ENCODE peak calls at places on chromosomes 4 and X, in four cellular contexts. P is IMR-90, W is H9, I is H1. Q is an unnamed sample.
A peak's percentile ranks its signal among the peaks of the same experiment; 100 is the strongest.

GRCh38 chrX:8484360-8484759 is 19.7 kb downstream of the VCX3B start:
- DNase-seq in P (no peak), W (no peak), I (no peak), Q (no peak)

GRCh38 chr4:88448905-88449689 is 7.8 kb upstream of the HERC5 start:
- DNase-seq in P (no peak), W (no peak), I (no peak), Q (no peak)

GRCh38 chr4:116122131-116122530 is 963.2 kb downstream of the TRAM1L1 start:
- DNase-seq in P (no peak), W (no peak), I (no peak), Q (no peak)

GRCh38 chrX:153583433-153583832 is 15.5 kb downstream of the CCNQ start:
- DNase-seq in P (no peak), W (no peak), I (no peak), Q (no peak)

GRCh38 chr4:157052429-157053040 is 23.4 kb upstream of the GLRB start:
- DNase-seq in P (no peak), W (peak; percentile 52), I (peak; percentile 44), Q (no peak)

GRCh38 chr4:85642356-85643100 is 167.6 kb downstream of the ARHGAP24 start:
- DNase-seq in P (no peak), W (no peak), I (no peak), Q (no peak)

GRCh38 chr4:102525099-102525498 is 23.9 kb downstream of the NFKB1 start:
- DNase-seq in P (peak; percentile 39), W (no peak), I (no peak), Q (no peak)

GRCh38 chr4:74230902-74231499 is 73.1 kb downstream of the MTHFD2L start:
- DNase-seq in P (peak; percentile 56), W (no peak), I (no peak), Q (no peak)

GRCh38 chrX:106897259-106897658 is 5.9 kb downstream of the RIPPLY1 start:
- DNase-seq in P (peak; percentile 63), W (no peak), I (no peak), Q (no peak)

GRCh38 chr4:98055800-98056501 is 87.3 kb downstream of the STPG2 start:
- DNase-seq in P (no peak), W (peak; percentile 44), I (no peak), Q (peak; percentile 3)

GRCh38 chr4:1960170-1960825 is 48.5 kb downstream of the NELFA start:
- DNase-seq in P (peak; percentile 33), W (no peak), I (no peak), Q (no peak)

GRCh38 chrX:47047989-47048388 is 30.3 kb upstream of the RGN start:
- DNase-seq in P (peak; percentile 35), W (no peak), I (no peak), Q (peak; percentile 87)

GRCh38 chrX:56564921-56565861 is 1.8 kb downstream of the UBQLN2 start:
- DNase-seq in P (peak; percentile 5), W (no peak), I (no peak), Q (peak; percentile 7)

GRCh38 chr4:32986236-32986635 is 2266.1 kb downstream of the PCDH7 start:
- DNase-seq in P (no peak), W (no peak), I (no peak), Q (no peak)

GRCh38 chr4:184437988-184438774 is 36.2 kb downstream of the IRF2 start:
- DNase-seq in P (peak; percentile 17), W (no peak), I (no peak), Q (no peak)

GRCh38 chr4:182569561-182569960 is 326.4 kb downstream of the TENM3 start:
- DNase-seq in P (no peak), W (no peak), I (no peak), Q (no peak)

GRCh38 chr4:13546855-13547562 is 2.7 kb upstream of the NKX3-2 start:
- DNase-seq in P (no peak), W (peak; percentile 80), I (peak; percentile 84), Q (no peak)

GRCh38 chr4:113355550-113356371 is 306.3 kb downstream of the ANK2 start:
- DNase-seq in P (peak; percentile 90), W (no peak), I (no peak), Q (peak; percentile 56)

GRCh38 chrX:69503835-69504625 is at the start of gene NALF2:
- DNase-seq in P (peak; percentile 11), W (peak; percentile 84), I (peak; percentile 72), Q (peak; percentile 92)

GRCh38 chr4:87819281-87819919 is 13.4 kb upstream of the MEPE start:
- DNase-seq in P (peak; percentile 85), W (peak; percentile 55), I (no peak), Q (peak; percentile 87)

GRCh38 chrX:36159254-36159653 is 239.7 kb downstream of the CFAP47 start:
- DNase-seq in P (no peak), W (no peak), I (no peak), Q (no peak)

GRCh38 chrX:74234829-74235228 is 69.2 kb upstream of the ZCCHC13 start:
- DNase-seq in P (no peak), W (no peak), I (no peak), Q (no peak)

GRCh38 chr4:103996059-103996458 is 276.3 kb upstream of the TACR3 start:
- DNase-seq in P (no peak), W (no peak), I (no peak), Q (peak; percentile 77)

GRCh38 chrX:126376465-126376864 is 176.1 kb downstream of the DCAF12L1 start:
- DNase-seq in P (no peak), W (no peak), I (no peak), Q (peak; percentile 29)

GRCh38 chrX:153310901-153311300 is 10.7 kb downstream of the PNMA6F start:
- DNase-seq in P (no peak), W (peak; percentile 48), I (no peak), Q (peak; percentile 30)

GRCh38 chr4:182648766-182649165 is 268.4 kb downstream of the DCTD start:
- DNase-seq in P (no peak), W (no peak), I (no peak), Q (no peak)

GRCh38 chrX:40109288-40110008 is 11.7 kb upstream of the BCOR start:
- DNase-seq in P (peak; percentile 55), W (peak; percentile 73), I (no peak), Q (peak; percentile 84)

GRCh38 chr4:81606796-81607550 is 135.3 kb upstream of the RASGEF1B start:
- DNase-seq in P (no peak), W (no peak), I (no peak), Q (peak; percentile 44)

DNA sequence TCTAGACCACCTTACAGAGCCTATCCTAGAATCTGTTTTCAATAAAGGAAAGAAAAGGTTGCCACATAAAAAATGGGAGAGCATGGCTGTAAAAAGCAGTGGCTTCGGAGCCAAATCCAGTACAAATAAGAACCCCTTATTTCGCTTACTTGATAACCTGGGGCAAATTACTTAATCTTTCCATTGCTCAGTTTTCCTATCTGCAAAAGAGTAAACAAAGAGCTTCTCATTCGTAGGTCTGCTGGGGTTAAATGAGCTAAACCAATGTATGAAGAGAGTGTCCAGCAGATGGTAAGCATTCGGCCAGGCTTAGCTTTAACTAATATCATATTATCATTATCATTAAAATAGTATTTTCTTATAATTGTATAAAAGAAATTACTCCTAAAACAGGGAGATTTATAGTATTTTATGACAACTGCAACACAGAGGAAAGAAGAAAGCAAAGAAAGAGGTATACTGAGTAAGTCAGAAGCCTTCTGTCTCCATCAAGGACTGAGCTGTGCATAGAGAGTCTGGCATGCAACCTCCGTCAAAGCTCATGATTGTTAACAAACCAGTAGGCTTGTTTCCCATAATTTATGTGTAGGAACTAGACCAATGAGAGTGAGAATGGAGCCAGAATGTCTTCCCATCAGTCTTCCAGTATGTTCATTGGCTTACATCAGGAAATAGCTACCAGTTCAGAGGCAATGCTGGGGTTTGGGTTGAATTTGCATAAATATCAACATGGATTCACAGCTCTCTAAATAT is 364.9 kb downstream of the UNC5C start:
- DNase-seq in P (no peak), W (no peak), I (no peak), Q (no peak)
- H3K56ac ChIP-seq in P (no peak overlapping the region), W (no peak overlapping the region), I (no peak overlapping the region), Q (no peak overlapping the region)

GRCh38 chrX:103637604-103638338 is 9.0 kb downstream of the TCEAL1 start:
- DNase-seq in P (peak; percentile 45), W (no peak), I (no peak), Q (no peak)
- H2BK5ac ChIP-seq in P (no peak overlapping the region), W (no peak overlapping the region), I (no peak overlapping the region), Q (no peak overlapping the region)

GRCh38 chr4:23291139-23291538 is 598.4 kb downstream of the GBA3 start:
- DNase-seq in P (no peak), W (no peak), I (no peak), Q (no peak)

DNA sequence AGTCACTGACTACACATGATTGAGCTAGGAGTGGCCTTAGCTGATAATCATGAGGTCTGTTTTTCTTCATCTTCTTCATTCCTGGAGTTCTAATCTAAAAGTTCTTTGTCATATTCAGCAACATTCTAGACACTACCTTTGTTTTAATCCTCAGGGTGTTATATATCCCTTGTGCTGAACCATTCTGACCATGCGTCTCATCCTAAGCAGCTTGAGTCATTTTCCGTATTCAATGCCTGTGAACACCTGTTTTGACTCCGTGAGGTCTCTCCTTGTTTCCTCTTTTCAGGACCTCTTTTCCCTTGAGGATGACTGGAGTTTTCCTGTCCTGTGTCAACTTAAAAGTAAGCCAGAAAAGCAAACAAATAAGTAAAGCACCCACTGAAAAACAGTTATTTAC is 597.9 kb downstream of the GBA3 start:
- DNase-seq in P (no peak), W (no peak), I (no peak), Q (peak; percentile 8)
- H3K56ac ChIP-seq in P (no peak overlapping the region), W (no peak overlapping the region), I (no peak overlapping the region), Q (no peak overlapping the region)

DNA sequence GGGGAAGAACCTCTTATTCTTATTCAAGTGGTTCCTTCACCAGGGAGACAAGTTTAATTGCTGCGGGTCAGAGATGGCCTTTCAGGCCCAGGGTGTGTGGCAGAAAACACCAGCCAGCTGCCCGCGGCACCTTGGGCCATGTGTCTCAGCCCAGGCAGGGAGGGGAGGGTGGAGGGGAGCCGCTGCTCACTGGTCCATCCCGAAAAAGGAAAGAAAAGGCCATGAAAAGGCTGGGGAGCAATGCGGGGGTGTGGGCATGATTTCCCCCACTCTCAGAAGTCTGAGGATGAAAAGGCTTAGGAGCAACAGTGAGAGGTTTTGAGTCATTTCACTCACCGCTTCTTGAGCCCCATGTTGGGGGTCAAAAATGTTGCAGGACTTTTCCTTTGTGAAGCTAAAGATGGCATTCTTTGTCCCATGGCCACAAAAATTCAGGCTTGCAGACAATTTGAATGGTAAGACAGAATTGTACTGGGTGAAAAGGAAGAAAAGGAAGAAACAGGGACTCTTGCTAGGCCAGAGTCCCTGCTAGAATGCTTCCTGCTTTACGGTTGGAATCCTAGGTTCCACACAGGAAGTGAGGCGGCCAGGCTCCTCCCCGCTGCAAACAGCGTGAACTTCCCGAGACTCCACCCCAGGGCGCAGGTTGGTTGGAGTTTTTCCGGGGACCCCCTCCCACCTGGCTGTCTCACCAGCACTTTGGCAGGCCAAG is 17.4 kb upstream of the FAM47E start:
- DNase-seq in P (no peak), W (peak; percentile 83), I (peak; percentile 66), Q (peak; percentile 63)
- H2BK5ac ChIP-seq in P (no peak overlapping the region), W (no peak overlapping the region), I (peak overlapping the region; percentile 73), Q (peak overlapping the region; percentile 30)

DNA sequence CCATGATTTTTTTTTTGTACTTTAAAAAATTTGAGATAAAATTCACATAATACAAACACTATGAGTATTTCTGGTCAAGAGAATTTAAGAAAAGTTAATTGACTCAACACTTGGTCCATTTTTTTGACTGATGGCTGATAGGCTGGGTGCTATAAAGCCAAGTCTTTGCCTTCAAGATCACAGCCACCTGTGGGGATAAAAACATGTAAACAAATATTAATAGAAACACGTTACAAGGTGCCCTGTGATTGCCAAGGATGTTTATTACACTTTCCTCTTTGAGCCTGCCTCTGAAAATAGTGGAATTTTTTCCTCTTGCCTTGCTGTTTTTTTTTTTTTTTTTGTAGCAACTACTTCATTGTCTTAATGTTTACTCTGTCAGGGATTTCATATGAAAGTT is 63.3 kb downstream of the FHIP1A start:
- DNase-seq in P (no peak), W (no peak), I (no peak), Q (no peak)
- H3K56ac ChIP-seq in P (no peak overlapping the region), W (no peak overlapping the region), I (no peak overlapping the region), Q (no peak overlapping the region)

Q was measured in mesendoderm.